ENCODE peak calls at places on chromosome 4, in seven cellular contexts. One of them, this sample, is unnamed.
A peak's percentile ranks its signal among the peaks of the same experiment; 100 is the strongest.

GRCh38 chr4:23878235-23878861 is 11.5 kb downstream of the PPARGC1A start:
- DNase-seq in A549: no peak
- DNase-seq in psoas muscle: no peak
- DNase-seq in upper lobe of right lung: no peak
- DNase-seq in heart right ventricle: no peak
- DNase-seq in H1: no peak
- DNase-seq in transverse colon: no peak
- DNase-seq in this sample: no peak

GRCh38 chr4:48795108-48795507 is 15.0 kb upstream of the FRYL start:
- DNase-seq in upper lobe of right lung: no peak
- DNase-seq in psoas muscle: no peak
- DNase-seq in transverse colon: no peak
- DNase-seq in H1: no peak
- DNase-seq in A549: no peak
- DNase-seq in heart right ventricle: no peak
- DNase-seq in this sample: no peak

GRCh38 chr4:136489101-136489500 is 1043.2 kb downstream of the PCDH18 start:
- DNase-seq in transverse colon: no peak
- DNase-seq in H1: no peak
- DNase-seq in A549: no peak
- DNase-seq in heart right ventricle: no peak
- DNase-seq in psoas muscle: no peak
- DNase-seq in upper lobe of right lung: no peak
- DNase-seq in this sample: no peak

GRCh38 chr4:158211288-158211687 is 1.0 kb downstream of the TMEM144 start:
- DNase-seq in upper lobe of right lung: no peak
- DNase-seq in transverse colon: peak; percentile 35
- DNase-seq in A549: no peak
- DNase-seq in H1: no peak
- DNase-seq in psoas muscle: no peak
- DNase-seq in heart right ventricle: no peak
- DNase-seq in this sample: no peak

GRCh38 chr4:153541426-153542096 is 75.4 kb downstream of the TMEM131L start:
- DNase-seq in transverse colon: no peak
- DNase-seq in psoas muscle: no peak
- DNase-seq in heart right ventricle: no peak
- DNase-seq in upper lobe of right lung: no peak
- DNase-seq in H1: no peak
- DNase-seq in A549: no peak
- DNase-seq in this sample: no peak

GRCh38 chr4:663438-664428 is 10.3 kb downstream of the ATP5ME start:
- DNase-seq in A549: no peak
- DNase-seq in upper lobe of right lung: peak; percentile 89
- DNase-seq in H1: no peak
- DNase-seq in transverse colon: peak; percentile 71
- DNase-seq in psoas muscle: peak; percentile 64
- DNase-seq in heart right ventricle: no peak
- DNase-seq in this sample: peak; percentile 86

GRCh38 chr4:5992171-5993062 is 25.8 kb downstream of the C4orf50 start:
- DNase-seq in A549: no peak
- DNase-seq in H1: no peak
- DNase-seq in transverse colon: no peak
- DNase-seq in heart right ventricle: no peak
- DNase-seq in upper lobe of right lung: peak; percentile 55
- DNase-seq in psoas muscle: no peak
- DNase-seq in this sample: no peak

GRCh38 chr4:109301691-109302365 is 630 bp downstream of the COL25A1 start:
- DNase-seq in transverse colon: no peak
- DNase-seq in heart right ventricle: no peak
- DNase-seq in upper lobe of right lung: no peak
- DNase-seq in H1: no peak
- DNase-seq in A549: no peak
- DNase-seq in psoas muscle: no peak
- DNase-seq in this sample: no peak

GRCh38 chr4:69907151-69907550 is 23.7 kb upstream of the CSN1S1 start:
- DNase-seq in psoas muscle: no peak
- DNase-seq in H1: no peak
- DNase-seq in transverse colon: no peak
- DNase-seq in A549: no peak
- DNase-seq in heart right ventricle: no peak
- DNase-seq in upper lobe of right lung: no peak
- DNase-seq in this sample: no peak

GRCh38 chr4:185657699-185658098 is 122.4 kb upstream of the PDLIM3 start:
- DNase-seq in A549: no peak
- DNase-seq in psoas muscle: no peak
- DNase-seq in transverse colon: no peak
- DNase-seq in upper lobe of right lung: no peak
- DNase-seq in heart right ventricle: no peak
- DNase-seq in H1: no peak
- DNase-seq in this sample: no peak

GRCh38 chr4:8197521-8197920 is 1.6 kb upstream of the SH3TC1 start:
- DNase-seq in A549: no peak
- DNase-seq in heart right ventricle: no peak
- DNase-seq in H1: no peak
- DNase-seq in psoas muscle: no peak
- DNase-seq in transverse colon: no peak
- DNase-seq in upper lobe of right lung: no peak
- DNase-seq in this sample: no peak

GRCh38 chr4:8195841-8196460 is 3.1 kb upstream of the SH3TC1 start:
- DNase-seq in psoas muscle: no peak
- DNase-seq in heart right ventricle: no peak
- DNase-seq in upper lobe of right lung: no peak
- DNase-seq in H1: no peak
- DNase-seq in transverse colon: no peak
- DNase-seq in A549: no peak
- DNase-seq in this sample: no peak

GRCh38 chr4:8192748-8193738 is 6.0 kb upstream of the SH3TC1 start:
- DNase-seq in transverse colon: peak; percentile 77
- DNase-seq in A549: peak; percentile 52
- DNase-seq in H1: no peak
- DNase-seq in psoas muscle: peak; percentile 79
- DNase-seq in upper lobe of right lung: no peak
- DNase-seq in heart right ventricle: peak; percentile 56
- DNase-seq in this sample: peak; percentile 77

GRCh38 chr4:8194306-8195242 is 4.5 kb upstream of the SH3TC1 start:
- DNase-seq in heart right ventricle: no peak
- DNase-seq in H1: no peak
- DNase-seq in A549: no peak
- DNase-seq in psoas muscle: no peak
- DNase-seq in transverse colon: no peak
- DNase-seq in upper lobe of right lung: no peak
- DNase-seq in this sample: no peak

DNA sequence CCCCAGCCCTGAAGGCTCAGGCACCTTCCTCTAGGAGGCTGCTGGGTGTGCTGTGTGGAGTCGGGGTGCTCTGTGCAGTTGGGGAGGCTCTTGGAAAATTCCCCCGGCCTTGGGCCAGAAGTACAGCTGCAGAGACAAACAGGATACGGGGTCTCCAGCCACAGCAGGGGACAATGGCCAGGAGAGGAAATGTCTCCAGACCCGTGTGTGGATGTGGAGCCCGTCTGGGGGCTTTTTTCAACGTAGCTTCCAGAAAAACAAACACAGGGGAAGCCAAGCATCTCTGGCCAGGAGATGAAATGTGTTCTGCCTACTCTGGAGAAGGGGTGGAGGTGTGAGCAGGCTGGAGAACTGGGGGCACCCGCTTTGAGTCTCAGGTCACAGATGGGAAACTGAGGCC is 3.7 kb upstream of the SH3TC1 start:
- DNase-seq in upper lobe of right lung: no peak
- DNase-seq in transverse colon: no peak
- DNase-seq in heart right ventricle: no peak
- DNase-seq in A549: no peak
- DNase-seq in psoas muscle: no peak
- DNase-seq in H1: no peak
- DNase-seq in this sample: no peak
- H3K4me1 ChIP-seq in upper lobe of right lung: peaks cover 54% of the 10 kb centered on the region
- H3K4me1 ChIP-seq in transverse colon: peaks cover 38% of the 10 kb centered on the region
- H3K4me1 ChIP-seq in heart right ventricle: peaks cover 73% of the 10 kb centered on the region
- H3K4me1 ChIP-seq in A549: peaks cover 35% of the 10 kb centered on the region
- H3K4me1 ChIP-seq in psoas muscle: peaks cover 17% of the 10 kb centered on the region
- H3K4me1 ChIP-seq in H1: peaks cover 3% of the 10 kb centered on the region
- H3K4me1 ChIP-seq in this sample: peaks cover 30% of the 10 kb centered on the region

DNA sequence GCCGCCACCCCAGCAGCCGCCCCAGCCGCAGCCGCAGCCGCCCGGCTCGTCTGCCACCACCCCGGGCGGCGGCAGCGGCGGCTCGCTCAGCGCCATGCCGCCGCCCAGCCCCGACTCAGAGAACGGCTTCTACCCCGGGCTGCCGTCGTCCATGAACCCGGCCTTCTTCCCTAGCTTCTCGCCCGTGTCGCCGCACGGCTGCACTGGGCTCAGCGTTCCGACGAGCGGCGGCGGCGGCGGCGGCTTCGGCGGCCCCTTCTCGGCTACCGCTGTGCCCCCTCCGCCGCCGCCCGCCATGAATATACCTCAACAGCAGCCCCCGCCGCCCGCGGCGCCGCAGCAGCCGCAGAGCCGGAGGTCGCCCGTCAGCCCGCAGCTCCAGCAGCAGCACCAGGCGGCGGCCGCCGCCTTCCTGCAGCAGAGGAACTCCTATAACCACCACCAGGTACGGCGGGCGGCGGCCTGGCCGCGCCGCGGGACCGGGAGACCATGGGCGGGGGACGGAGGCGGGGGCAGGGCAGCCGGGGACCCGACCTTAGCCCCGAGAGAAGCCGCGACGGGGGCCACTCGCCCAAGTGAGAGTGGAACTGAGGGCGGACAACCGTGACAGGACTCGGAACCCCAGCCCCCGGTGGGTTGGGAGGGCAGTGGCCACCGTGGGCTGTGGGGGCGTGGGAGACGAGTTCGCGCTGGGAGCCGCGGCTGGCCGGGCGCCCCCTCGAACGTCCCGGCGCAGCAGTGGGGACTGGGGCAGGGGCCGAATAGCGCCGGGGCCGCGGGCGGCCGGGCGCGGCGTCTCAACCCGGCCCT is 1.8 kb downstream of the CPEB2 start:
- DNase-seq in transverse colon: peak; percentile 45
- DNase-seq in heart right ventricle: peak; percentile 32
- DNase-seq in psoas muscle: peak; percentile 71
- DNase-seq in A549: no peak
- DNase-seq in upper lobe of right lung: peak; percentile 79
- DNase-seq in H1: no peak
- DNase-seq in this sample: peak; percentile 38
- TF ChIP-seq CTCF in transverse colon: no peak
- TF ChIP-seq CTCF in heart right ventricle: no peak
- TF ChIP-seq CTCF in psoas muscle: no peak
- TF ChIP-seq CTCF in A549: no peak
- TF ChIP-seq CTCF in upper lobe of right lung: no peak
- TF ChIP-seq CTCF in H1: no peak
- TF ChIP-seq CTCF in this sample: no peak

GRCh38 chr4:54276633-54277426 is 47.7 kb downstream of the PDGFRA start:
- DNase-seq in A549: no peak
- DNase-seq in heart right ventricle: no peak
- DNase-seq in transverse colon: no peak
- DNase-seq in psoas muscle: no peak
- DNase-seq in upper lobe of right lung: no peak
- DNase-seq in H1: peak; percentile 27
- DNase-seq in this sample: no peak

GRCh38 chr4:54274264-54274663 is 45.2 kb downstream of the PDGFRA start:
- DNase-seq in heart right ventricle: no peak
- DNase-seq in psoas muscle: no peak
- DNase-seq in upper lobe of right lung: no peak
- DNase-seq in H1: no peak
- DNase-seq in transverse colon: no peak
- DNase-seq in A549: no peak
- DNase-seq in this sample: no peak

GRCh38 chr4:54281060-54281781 is 52.1 kb downstream of the PDGFRA start:
- DNase-seq in upper lobe of right lung: no peak
- DNase-seq in H1: no peak
- DNase-seq in transverse colon: peak; percentile 29
- DNase-seq in psoas muscle: peak; percentile 87
- DNase-seq in A549: no peak
- DNase-seq in heart right ventricle: peak; percentile 87
- DNase-seq in this sample: no peak

GRCh38 chr4:54274786-54275503 is 45.9 kb downstream of the PDGFRA start:
- DNase-seq in transverse colon: no peak
- DNase-seq in psoas muscle: no peak
- DNase-seq in heart right ventricle: no peak
- DNase-seq in H1: no peak
- DNase-seq in A549: no peak
- DNase-seq in upper lobe of right lung: no peak
- DNase-seq in this sample: no peak

DNA sequence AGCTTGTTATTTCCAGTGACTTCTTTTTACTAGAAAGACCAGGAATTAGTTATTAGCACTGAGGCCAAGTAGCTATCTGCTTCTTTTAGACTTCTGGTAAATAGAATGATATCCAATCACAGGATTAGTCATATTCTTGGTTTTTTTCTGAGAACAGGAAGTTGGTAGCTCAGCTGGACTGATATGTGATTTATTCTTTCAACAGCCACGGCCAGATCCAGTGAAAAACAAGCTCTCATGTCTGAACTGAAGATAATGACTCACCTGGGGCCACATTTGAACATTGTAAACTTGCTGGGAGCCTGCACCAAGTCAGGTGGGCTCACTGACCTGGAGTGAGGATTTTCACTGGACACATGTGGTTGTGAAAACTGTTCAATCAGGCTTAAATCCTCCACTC is 48.6 kb downstream of the PDGFRA start:
- DNase-seq in transverse colon: no peak
- DNase-seq in psoas muscle: no peak
- DNase-seq in heart right ventricle: no peak
- DNase-seq in H1: no peak
- DNase-seq in upper lobe of right lung: no peak
- DNase-seq in A549: no peak
- DNase-seq in this sample: no peak
- H3K4me3 ChIP-seq in transverse colon: no peak overlapping the region
- H3K4me3 ChIP-seq in psoas muscle: no peak overlapping the region
- H3K4me3 ChIP-seq in heart right ventricle: no peak overlapping the region
- H3K4me3 ChIP-seq in H1: peak overlapping the region; percentile 50
- H3K4me3 ChIP-seq in upper lobe of right lung: no peak overlapping the region
- H3K4me3 ChIP-seq in A549: no peak overlapping the region
- H3K4me3 ChIP-seq in this sample: no peak overlapping the region

GRCh38 chr4:98474408-98474844 is 184.0 kb downstream of the TSPAN5 start:
- DNase-seq in H1: no peak
- DNase-seq in A549: no peak
- DNase-seq in upper lobe of right lung: no peak
- DNase-seq in psoas muscle: no peak
- DNase-seq in heart right ventricle: no peak
- DNase-seq in transverse colon: no peak
- DNase-seq in this sample: no peak
- H3K4me1 ChIP-seq in H1: no peaks in the 10 kb centered on the region
- H3K4me1 ChIP-seq in A549: peaks cover 9% of the 10 kb centered on the region
- H3K4me1 ChIP-seq in upper lobe of right lung: no peaks in the 10 kb centered on the region
- H3K4me1 ChIP-seq in psoas muscle: no peaks in the 10 kb centered on the region
- H3K4me1 ChIP-seq in heart right ventricle: peaks cover 5% of the 10 kb centered on the region
- H3K4me1 ChIP-seq in transverse colon: no peaks in the 10 kb centered on the region
- H3K4me1 ChIP-seq in this sample: peaks cover 9% of the 10 kb centered on the region

GRCh38 chr4:147617173-147617840 is at the start of gene TMEM184C:
- DNase-seq in H1: peak; percentile 82
- DNase-seq in heart right ventricle: peak; percentile 98
- DNase-seq in A549: peak; percentile 89
- DNase-seq in upper lobe of right lung: peak; percentile 99
- DNase-seq in psoas muscle: peak; percentile 99
- DNase-seq in transverse colon: peak; percentile 99
- DNase-seq in this sample: peak; percentile 99
- TF ChIP-seq CTCF in H1: no peak
- TF ChIP-seq CTCF in heart right ventricle: no peak
- TF ChIP-seq CTCF in A549: no peak
- TF ChIP-seq CTCF in upper lobe of right lung: no peak
- TF ChIP-seq CTCF in psoas muscle: peak; percentile 26
- TF ChIP-seq CTCF in transverse colon: no peak
- TF ChIP-seq CTCF in this sample: no peak

GRCh38 chr4:140237616-140238352 is 83.8 kb upstream of the MAML3 start:
- DNase-seq in H1: peak; percentile 72
- DNase-seq in upper lobe of right lung: peak; percentile 80
- DNase-seq in psoas muscle: peak; percentile 86
- DNase-seq in transverse colon: peak; percentile 71
- DNase-seq in A549: no peak
- DNase-seq in heart right ventricle: peak; percentile 72
- DNase-seq in this sample: no peak
- H3K4me3 ChIP-seq in H1: peak overlapping the region; percentile 45
- H3K4me3 ChIP-seq in upper lobe of right lung: peak overlapping the region; percentile 7
- H3K4me3 ChIP-seq in psoas muscle: peak overlapping the region; percentile 51
- H3K4me3 ChIP-seq in transverse colon: peak overlapping the region; percentile 19
- H3K4me3 ChIP-seq in A549: no peak overlapping the region
- H3K4me3 ChIP-seq in heart right ventricle: peak overlapping the region; percentile 37
- H3K4me3 ChIP-seq in this sample: no peak overlapping the region